ENCODE peak calls at places on chromosomes 3 and 15, in seven cellular contexts. I, L, K, Y, B, C and Z are unnamed samples.

GRCh38 chr15:73941044-73941443 is 14.8 kb downstream of the LOXL1 start:
- DNase-seq in I (peak), L (no peak), K (no peak), Y (peak), B (no peak), C (no peak), Z (no peak)

GRCh38 chr15:93664180-93664951 is 567.0 kb upstream of the MCTP2 start:
- DNase-seq in I (no peak), L (no peak), K (no peak), Y (no peak), B (no peak), C (no peak), Z (no peak)

GRCh38 chr15:28219116-28219515 is 102.9 kb downstream of the HERC2 start:
- DNase-seq in I (no peak), L (no peak), K (no peak), Y (no peak), B (no peak), C (no peak), Z (no peak)

GRCh38 chr3:1172642-1173041 is 79.8 kb downstream of the CNTN6 start:
- DNase-seq in I (no peak), L (no peak), K (no peak), Y (no peak), B (no peak), C (no peak), Z (no peak)

GRCh38 chr3:157134620-157135191 is 25.2 kb downstream of the CCNL1 start:
- DNase-seq in I (no peak), L (no peak), K (no peak), Y (no peak), B (no peak), C (no peak), Z (no peak)

GRCh38 chr15:35481064-35481463 is 64.9 kb downstream of the DPH6 start:
- DNase-seq in I (no peak), L (no peak), K (no peak), Y (no peak), B (no peak), C (no peak), Z (no peak)

GRCh38 chr3:134772591-134772990 is 22.5 kb upstream of the EPHB1 start:
- DNase-seq in I (no peak), L (no peak), K (no peak), Y (no peak), B (no peak), C (no peak), Z (no peak)

GRCh38 chr15:45391746-45392711 is 13.7 kb upstream of the GATM start:
- DNase-seq in I (no peak), L (no peak), K (no peak), Y (no peak), B (peak), C (no peak), Z (no peak)

GRCh38 chr3:25405335-25405734 is 22.7 kb upstream of the RARB start:
- DNase-seq in I (no peak), L (no peak), K (no peak), Y (no peak), B (no peak), C (no peak), Z (no peak)

GRCh38 chr15:64912926-64913325 is 1.2 kb downstream of the ANKDD1A start:
- DNase-seq in I (no peak), L (no peak), K (no peak), Y (no peak), B (no peak), C (no peak), Z (no peak)

GRCh38 chr15:52579852-52580251 is 11.0 kb upstream of the ARPP19 start:
- DNase-seq in I (no peak), L (no peak), K (no peak), Y (no peak), B (no peak), C (no peak), Z (no peak)

GRCh38 chr3:52190294-52190841 is 7.6 kb upstream of the ALAS1 start:
- DNase-seq in I (peak), L (no peak), K (no peak), Y (peak), B (no peak), C (no peak), Z (no peak)

GRCh38 chr3:136021798-136022197 is 56.3 kb downstream of the PPP2R3A start:
- DNase-seq in I (peak), L (no peak), K (no peak), Y (no peak), B (no peak), C (no peak), Z (no peak)

GRCh38 chr3:13879946-13880810 is at the start of gene WNT7A:
- DNase-seq in I (no peak), L (peak), K (peak), Y (no peak), B (no peak), C (peak), Z (no peak)

GRCh38 chr3:132342183-132342582 is 25.0 kb downstream of the ACP3 start:
- DNase-seq in I (no peak), L (no peak), K (no peak), Y (no peak), B (no peak), C (no peak), Z (no peak)

GRCh38 chr3:10941972-10942371 is 50.6 kb upstream of the SLC6A1 start:
- DNase-seq in I (no peak), L (peak), K (no peak), Y (no peak), B (no peak), C (peak), Z (peak)

GRCh38 chr3:170967682-170968081 is 58.8 kb downstream of the SLC2A2 start:
- DNase-seq in I (no peak), L (no peak), K (no peak), Y (no peak), B (no peak), C (no peak), Z (no peak)

GRCh38 chr3:197224034-197224444 is 74.4 kb downstream of the DLG1 start:
- DNase-seq in I (peak), L (no peak), K (peak), Y (peak), B (peak), C (peak), Z (peak)

GRCh38 chr3:196559826-196560225 is 8.5 kb downstream of the WDR53 start:
- DNase-seq in I (peak), L (no peak), K (no peak), Y (peak), B (no peak), C (no peak), Z (no peak)

GRCh38 chr3:17091895-17092294 is 207.1 kb downstream of the PLCL2 start:
- DNase-seq in I (peak), L (no peak), K (no peak), Y (peak), B (no peak), C (no peak), Z (no peak)

GRCh38 chr3:147378186-147378503 is 28.2 kb downstream of the ZIC4 start:
- DNase-seq in I (no peak), L (no peak), K (no peak), Y (no peak), B (no peak), C (no peak), Z (no peak)

GRCh38 chr3:142857056-142857455 is 31.8 kb downstream of the PCOLCE2 start:
- DNase-seq in I (no peak), L (peak), K (no peak), Y (peak), B (no peak), C (peak), Z (peak)

GRCh38 chr3:12662593-12663310 is 1.2 kb downstream of the RAF1 start:
- DNase-seq in I (peak), L (no peak), K (no peak), Y (peak), B (no peak), C (peak), Z (peak)

GRCh38 chr3:47647550-47647949 is 68.9 kb upstream of the CSPG5 start:
- DNase-seq in I (no peak), L (no peak), K (no peak), Y (no peak), B (no peak), C (no peak), Z (no peak)

GRCh38 chr3:147368561-147369151 is 37.7 kb downstream of the ZIC4 start:
- DNase-seq in I (no peak), L (no peak), K (no peak), Y (no peak), B (no peak), C (no peak), Z (no peak)

GRCh38 chr3:67384790-67385397 is 269.5 kb downstream of the SUCLG2 start:
- DNase-seq in I (peak), L (peak), K (peak), Y (peak), B (no peak), C (peak), Z (peak)

GRCh38 chr3:149753717-149754116 is 1.4 kb upstream of the COMMD2 start:
- DNase-seq in I (no peak), L (no peak), K (no peak), Y (no peak), B (no peak), C (no peak), Z (no peak)

GRCh38 chr15:99384992-99385669 is 133.8 kb downstream of the LRRC28 start:
- DNase-seq in I (no peak), L (no peak), K (no peak), Y (no peak), B (no peak), C (no peak), Z (no peak)

GRCh38 chr3:146517684-146518435 is 26.5 kb downstream of the PLSCR1 start:
- DNase-seq in I (no peak), L (no peak), K (no peak), Y (no peak), B (no peak), C (no peak), Z (no peak)

GRCh38 chr3:193884652-193885051 is 251.3 kb upstream of the HES1 start:
- DNase-seq in I (no peak), L (no peak), K (no peak), Y (no peak), B (no peak), C (no peak), Z (no peak)

GRCh38 chr3:40939113-40940070 is 259.9 kb upstream of the CTNNB1 start:
- DNase-seq in I (no peak), L (no peak), K (no peak), Y (peak), B (no peak), C (peak), Z (no peak)

GRCh38 chr15:51907136-51907862 is 64.3 kb downstream of the LEO1 start:
- DNase-seq in I (peak), L (no peak), K (no peak), Y (peak), B (no peak), C (peak), Z (no peak)

GRCh38 chr3:186258968-186259367 is 103.1 kb downstream of the DGKG start:
- DNase-seq in I (no peak), L (peak), K (no peak), Y (no peak), B (no peak), C (no peak), Z (no peak)

GRCh38 chr3:12343091-12343494 is 54.2 kb downstream of the PPARG start:
- DNase-seq in I (peak), L (no peak), K (no peak), Y (no peak), B (no peak), C (no peak), Z (no peak)

GRCh38 chr3:16176391-16177030 is 2.0 kb downstream of the GALNT15 start:
- DNase-seq in I (peak), L (no peak), K (no peak), Y (no peak), B (no peak), C (no peak), Z (no peak)

GRCh38 chr3:71580636-71581215 is 2.8 kb downstream of the FOXP1 start:
- DNase-seq in I (no peak), L (no peak), K (no peak), Y (no peak), B (no peak), C (peak), Z (no peak)

GRCh38 chr15:64645995-64646394 is 129.4 kb downstream of the RBPMS2 start:
- DNase-seq in I (no peak), L (no peak), K (no peak), Y (no peak), B (no peak), C (no peak), Z (no peak)

GRCh38 chr15:62625421-62626033 is 417.0 kb upstream of the TPM1 start:
- DNase-seq in I (peak), L (no peak), K (no peak), Y (no peak), B (no peak), C (no peak), Z (no peak)

DNA sequence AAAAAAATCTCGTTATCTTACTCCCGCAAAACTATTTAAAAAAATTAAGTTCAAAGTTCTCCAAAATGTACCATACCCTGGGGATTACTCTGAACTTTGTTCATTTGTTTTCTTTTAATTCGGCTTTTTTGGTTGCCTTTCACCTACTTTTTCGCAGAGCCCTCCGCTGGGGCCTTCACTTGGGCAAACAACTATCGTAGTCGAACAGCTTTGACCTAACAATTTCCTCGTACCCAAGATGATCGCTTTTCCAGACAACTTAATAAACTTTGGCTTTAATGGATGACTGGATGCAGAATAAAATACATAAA is 2.7 kb downstream of the HDDC3 start:
- DNase-seq in I (no peak), L (no peak), K (no peak), Y (no peak), B (no peak), C (no peak), Z (no peak)
- H3K4me2 ChIP-seq in I (peak), L (no peak), K (no peak), Y (no peak), B (peak), C (peak), Z (peak)

GRCh38 chr3:73052857-73053256 is 8.6 kb upstream of the EBLN2 start:
- DNase-seq in I (no peak), L (no peak), K (no peak), Y (no peak), B (no peak), C (no peak), Z (no peak)

GRCh38 chr3:73055583-73056364 is 5.7 kb upstream of the EBLN2 start:
- DNase-seq in I (no peak), L (peak), K (no peak), Y (no peak), B (no peak), C (peak), Z (no peak)

GRCh38 chr3:73060302-73060723 is 1.1 kb upstream of the EBLN2 start:
- DNase-seq in I (peak), L (no peak), K (no peak), Y (no peak), B (no peak), C (no peak), Z (no peak)

GRCh38 chr3:73061416-73061815 is at the start of gene EBLN2:
- DNase-seq in I (no peak), L (no peak), K (no peak), Y (no peak), B (no peak), C (no peak), Z (no peak)

DNA sequence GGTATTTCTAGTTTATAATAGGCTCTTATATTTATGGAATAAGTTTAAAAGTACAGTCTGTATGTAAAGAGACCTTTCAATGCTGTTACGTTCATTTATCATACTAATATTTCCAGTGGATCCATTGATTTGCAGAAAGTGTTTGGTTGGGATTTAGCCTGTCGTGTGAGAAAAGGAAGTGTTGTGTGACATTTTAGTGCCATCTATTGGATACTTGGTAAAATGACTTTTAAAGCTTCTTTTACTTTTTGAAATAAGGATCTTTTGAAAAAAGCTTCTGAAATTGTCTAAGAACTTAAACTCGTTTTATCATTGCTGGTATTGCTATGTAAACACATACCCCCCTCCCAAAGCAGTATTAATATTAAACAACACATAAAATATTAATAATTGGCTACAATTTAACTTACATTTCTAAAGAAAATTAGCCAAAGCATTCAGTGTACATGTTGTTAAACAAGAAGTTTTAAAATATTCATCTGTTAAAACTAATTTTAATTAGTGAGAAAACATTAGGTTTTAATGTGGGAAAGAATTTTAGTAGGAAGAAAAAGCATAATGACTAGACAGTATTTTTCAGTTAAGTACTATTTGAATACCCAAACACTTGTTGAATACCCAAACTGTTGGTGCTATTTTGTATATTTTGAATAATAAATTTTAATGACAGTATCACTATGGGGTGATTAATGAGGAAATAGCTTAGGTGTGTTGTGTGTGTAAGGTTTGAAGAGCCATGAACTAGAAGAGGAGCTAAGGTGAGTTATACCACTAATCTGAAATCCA is 4.9 kb upstream of the EBLN2 start:
- DNase-seq in I (peak), L (no peak), K (no peak), Y (peak), B (no peak), C (peak), Z (no peak)
- H3K27ac ChIP-seq in I (no peak), L (no peak), K (no peak), Y (no peak), B (no peak), C (peak), Z (no peak)

GRCh38 chr15:40927497-40928346 is 1.4 kb upstream of the DLL4 start:
- DNase-seq in I (no peak), L (no peak), K (no peak), Y (no peak), B (no peak), C (no peak), Z (peak)
- H3K9ac ChIP-seq in I (no peak), L (no peak), K (no peak), Y (no peak), B (no peak), C (no peak), Z (peak)

GRCh38 chr3:111238896-111239295 is 167.3 kb downstream of the NECTIN3 start:
- DNase-seq in I (no peak), L (no peak), K (no peak), Y (no peak), B (peak), C (no peak), Z (peak)
- H3K4me2 ChIP-seq in I (no peak), L (no peak), K (no peak), Y (no peak), B (no peak), C (no peak), Z (peak)